ENCODE peak calls at places on chromosomes 7 and 10, in five cellular contexts. M, O, D, U and P are unnamed samples.

GRCh38 chr10:124254519-124254918 is 161.1 kb upstream of the CHST15 start:
- DNase-seq in U (no peak), D (no peak), O (no peak), M (no peak), P (no peak)

GRCh38 chr7:95749515-95749914 is 22.8 kb upstream of the DYNC1I1 start:
- DNase-seq in O (no peak), U (no peak), M (no peak), D (no peak), P (no peak)

GRCh38 chr7:25966469-25966868 is 185.5 kb upstream of the NFE2L3 start:
- DNase-seq in D (no peak), U (no peak), O (no peak), M (no peak), P (no peak)

GRCh38 chr7:74372511-74373111 is 81.1 kb upstream of the GTF2IRD1 start:
- DNase-seq in D (no peak), U (peak; percentile 48), M (no peak), O (no peak), P (no peak)

GRCh38 chr7:139105037-139105382 is 4.5 kb downstream of the ZC3HAV1 start:
- DNase-seq in U (no peak), O (no peak), M (no peak), D (no peak), P (no peak)

GRCh38 chr10:72069751-72070501 is 18.4 kb downstream of the SPOCK2 start:
- DNase-seq in D (no peak), M (no peak), U (peak; percentile 65), O (no peak), P (no peak)

GRCh38 chr7:38673795-38674194 is 42.6 kb upstream of the AMPH start:
- DNase-seq in D (no peak), M (peak; percentile 84), O (no peak), U (no peak), P (no peak)

GRCh38 chr10:92552310-92552709 is 21.6 kb downstream of the IDE start:
- DNase-seq in M (no peak), U (no peak), O (no peak), D (no peak), P (no peak)

GRCh38 chr10:100980327-100981110 is 6.8 kb downstream of the MRPL43 start:
- DNase-seq in M (no peak), D (no peak), U (no peak), O (no peak), P (no peak)

GRCh38 chr10:28010821-28011220 is 11.9 kb upstream of the ODAD2 start:
- DNase-seq in D (no peak), O (no peak), U (no peak), M (no peak), P (no peak)

GRCh38 chr10:1216576-1217236 is 160.5 kb downstream of the WDR37 start:
- DNase-seq in D (no peak), M (no peak), U (no peak), O (peak; percentile 19), P (no peak)

GRCh38 chr7:158061884-158062656 is 525.6 kb downstream of the PTPRN2 start:
- DNase-seq in M (no peak), D (no peak), O (no peak), U (no peak), P (no peak)
- H3K79me1 ChIP-seq in M (no peaks in the 10 kb centered on the region), D (no peaks in the 10 kb centered on the region), O (no peaks in the 10 kb centered on the region), U (no peaks in the 10 kb centered on the region), P (peaks cover 2% of the 10 kb centered on the region)

DNA sequence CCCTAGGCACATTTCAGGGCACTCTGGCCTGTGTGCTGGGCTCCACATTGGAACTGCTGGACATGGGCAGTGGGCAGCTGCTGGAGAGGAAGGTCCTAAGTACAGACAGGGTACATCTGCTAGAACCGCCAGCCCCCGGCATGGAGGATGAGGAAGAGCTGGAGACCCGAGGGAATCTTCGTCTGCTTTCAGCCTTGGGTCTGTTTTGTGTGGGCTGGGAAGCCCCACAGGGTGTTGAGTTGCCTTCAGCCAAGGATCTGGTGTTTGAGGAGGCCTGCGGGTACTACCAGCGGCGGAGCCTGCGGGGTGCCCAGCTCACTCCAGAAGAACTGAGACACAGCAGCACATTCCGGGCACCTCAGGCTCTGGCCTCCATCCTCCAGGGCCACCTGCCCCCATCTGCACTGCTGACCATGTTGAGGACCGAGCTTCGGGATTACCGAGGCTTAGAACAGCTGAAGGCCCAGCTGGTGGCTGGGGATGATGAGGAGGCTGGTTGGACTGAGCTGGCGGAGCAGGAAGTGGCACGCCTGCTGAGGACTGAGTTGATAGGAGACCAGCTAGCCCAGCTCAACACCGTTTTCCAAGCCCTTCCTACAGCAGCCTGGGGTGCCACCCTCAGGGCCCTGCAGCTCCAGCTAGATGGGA is 1.4 kb downstream of the HPS6 start:
- DNase-seq in O (no peak), M (no peak), D (no peak), U (no peak), P (no peak)
- H3K4ac ChIP-seq in O (no peak overlapping the region), M (no peak overlapping the region), D (no peak overlapping the region), U (no peak overlapping the region), P (no peak overlapping the region)

GRCh38 chr7:47577351-47577919 is 4.5 kb downstream of the TNS3 start:
- DNase-seq in U (no peak), M (no peak), O (no peak), D (no peak), P (no peak)
- H3K79me1 ChIP-seq in U (peaks cover 3% of the 10 kb centered on the region), M (peaks cover 25% of the 10 kb centered on the region), O (no peaks in the 10 kb centered on the region), D (peaks cover 17% of the 10 kb centered on the region), P (no peaks in the 10 kb centered on the region)

GRCh38 chr10:32433542-32433941 is 12.4 kb upstream of the CCDC7 start:
- DNase-seq in M (no peak), O (no peak), U (no peak), D (no peak), P (no peak)

GRCh38 chr10:32437334-32437733 is 8.6 kb upstream of the CCDC7 start:
- DNase-seq in D (no peak), M (peak; percentile 22), O (no peak), U (no peak), P (no peak)

DNA sequence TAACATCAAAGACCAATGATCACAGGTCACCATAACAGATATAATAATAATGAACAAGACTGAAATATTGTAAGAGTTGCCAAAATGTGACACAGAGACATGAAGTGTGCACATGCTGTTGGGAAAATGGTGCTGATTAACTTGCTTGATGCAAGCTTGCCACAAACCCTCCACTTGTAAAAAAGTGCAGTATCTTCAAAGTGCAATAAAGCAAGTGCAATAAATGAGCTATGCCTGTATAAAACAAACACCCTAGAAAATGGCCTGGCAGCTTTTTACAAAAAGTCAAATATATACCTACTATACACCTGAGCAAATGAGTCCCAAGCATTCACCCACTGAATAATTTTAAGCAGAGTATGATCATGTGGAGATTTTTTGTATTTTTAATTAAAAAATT is 9.7 kb upstream of the CCDC7 start:
- DNase-seq in U (no peak), O (no peak), M (no peak), D (no peak), P (no peak)
- H3K4ac ChIP-seq in U (no peak overlapping the region), O (no peak overlapping the region), M (no peak overlapping the region), D (no peak overlapping the region), P (no peak overlapping the region)

GRCh38 chr7:68107968-68108367 is 1111.3 kb downstream of the TYW1 start:
- DNase-seq in D (no peak), U (no peak), O (no peak), M (no peak), P (no peak)
- H3K79me1 ChIP-seq in D (no peaks in the 10 kb centered on the region), U (no peaks in the 10 kb centered on the region), O (no peaks in the 10 kb centered on the region), M (no peaks in the 10 kb centered on the region), P (no peaks in the 10 kb centered on the region)